ENCODE peak calls at places on chromosomes 2 and 18, in four cellular contexts. U is stimulated activated CD4-positive, alpha-beta T cell treated with anti-CD3 and anti-CD28 coated beads, TNF-alpha, amount 100 ng/mL, for 4 hours; P is HTR-8/SVneo; G is HFFc6. D is an unnamed sample.

GRCh38 chr18:10353791-10354190 is 100.6 kb upstream of the APCDD1 start:
- DNase-seq in P (peak; percentile 32), G (peak; percentile 84), U (no peak), D (peak; percentile 31)

GRCh38 chr2:24815171-24815570 is 21.9 kb downstream of the CENPO start:
- DNase-seq in U (no peak), G (no peak), P (no peak), D (no peak)

GRCh38 chr2:157777425-157777824 is 98.7 kb downstream of the ACVR1 start:
- DNase-seq in U (peak; percentile 11), P (peak; percentile 33), G (peak; percentile 57), D (no peak)

GRCh38 chr2:45275235-45275805 is 266.1 kb upstream of the SIX2 start:
- DNase-seq in G (peak; percentile 10), P (peak; percentile 65), U (no peak), D (no peak)

GRCh38 chr2:201813996-201814845 is 7.9 kb downstream of the CDK15 start:
- DNase-seq in P (no peak), U (no peak), G (no peak), D (no peak)

GRCh38 chr2:64880193-64880951 is 108.8 kb upstream of the SLC1A4 start:
- DNase-seq in P (no peak), U (no peak), G (no peak), D (no peak)

GRCh38 chr2:99877963-99878362 is 264.4 kb downstream of the AFF3 start:
- DNase-seq in G (no peak), P (no peak), U (no peak), D (no peak)

GRCh38 chr2:96549967-96550786 is 13.6 kb downstream of the ARID5A start:
- DNase-seq in G (no peak), U (no peak), P (no peak), D (no peak)

GRCh38 chr2:223711596-223712326 is 109.6 kb upstream of the SCG2 start:
- DNase-seq in P (no peak), U (no peak), G (no peak), D (no peak)

GRCh38 chr2:157430266-157430665 is 13.6 kb downstream of the CYTIP start:
- DNase-seq in P (no peak), G (no peak), U (no peak), D (no peak)

GRCh38 chr2:165876712-165877111 is 76.9 kb downstream of the TTC21B start:
- DNase-seq in G (no peak), U (no peak), P (no peak), D (no peak)

GRCh38 chr2:23606968-23607367 is 222.0 kb downstream of the KLHL29 start:
- DNase-seq in G (peak; percentile 68), U (no peak), P (no peak), D (peak; percentile 49)

GRCh38 chr2:203532957-203533695 is 2.0 kb downstream of the RAPH1 start:
- DNase-seq in G (no peak), U (no peak), P (peak; percentile 37), D (no peak)

GRCh38 chr2:163441603-163442002 is 294.2 kb downstream of the FIGN start:
- DNase-seq in U (no peak), P (no peak), G (no peak), D (no peak)

GRCh38 chr2:853203-853870 is 97.3 kb upstream of the SNTG2 start:
- DNase-seq in G (no peak), P (no peak), U (no peak), D (no peak)

GRCh38 chr18:23485386-23485785 is 17.9 kb upstream of the RMC1 start:
- DNase-seq in G (no peak), P (no peak), U (no peak), D (no peak)

GRCh38 chr2:26905341-26906198 is 57.6 kb downstream of the DPYSL5 start:
- DNase-seq in P (no peak), U (no peak), G (no peak), D (no peak)

GRCh38 chr2:216936954-216937357 is 77.1 kb upstream of the TNP1 start:
- DNase-seq in P (no peak), U (no peak), G (no peak), D (no peak)

GRCh38 chr2:231386446-231386845 is 9.1 kb upstream of the B3GNT7 start:
- DNase-seq in U (no peak), G (peak; percentile 84), P (peak; percentile 47), D (peak; percentile 74)

GRCh38 chr2:127619901-127620705 is 25.9 kb upstream of the GPR17 start:
- DNase-seq in G (no peak), P (no peak), U (no peak), D (no peak)

GRCh38 chr18:78797499-78797898 is 182.1 kb upstream of the SALL3 start:
- DNase-seq in P (no peak), G (no peak), U (no peak), D (no peak)

GRCh38 chr2:142220901-142221300 is 90.1 kb upstream of the LRP1B start:
- DNase-seq in P (no peak), U (no peak), G (no peak), D (no peak)

GRCh38 chr2:196314780-196315179 is 143.4 kb upstream of the STK17B start:
- DNase-seq in G (peak; percentile 25), U (no peak), P (no peak), D (no peak)

GRCh38 chr2:141707486-141707885 is 423.3 kb downstream of the LRP1B start:
- DNase-seq in G (no peak), U (no peak), P (no peak), D (no peak)

GRCh38 chr18:59719533-59720325 is 22.5 kb upstream of the CCBE1 start:
- DNase-seq in U (no peak), G (peak; percentile 87), P (no peak), D (peak; percentile 72)

GRCh38 chr18:35432565-35433001 is 55.4 kb upstream of the ZNF396 start:
- DNase-seq in U (no peak), G (no peak), P (no peak), D (no peak)

GRCh38 chr2:240954436-240955305 is 43.7 kb upstream of the SNED1 start:
- DNase-seq in P (no peak), U (no peak), G (no peak), D (no peak)

GRCh38 chr2:41116106-41116797 is 664.4 kb upstream of the SLC8A1 start:
- DNase-seq in P (no peak), U (no peak), G (no peak), D (no peak)

GRCh38 chr18:40355701-40356100 is 1599.3 kb upstream of the PIK3C3 start:
- DNase-seq in P (no peak), U (no peak), G (no peak), D (peak; percentile 58)

GRCh38 chr2:20616341-20616871 is 34.5 kb downstream of the HS1BP3 start:
- DNase-seq in U (no peak), P (no peak), G (no peak), D (no peak)

GRCh38 chr2:218873359-218874194 is 7.1 kb upstream of the WNT10A start:
- DNase-seq in P (no peak), U (no peak), G (no peak), D (no peak)

GRCh38 chr18:12102136-12102842 is 8.6 kb downstream of the ANKRD62 start:
- DNase-seq in G (no peak), U (no peak), P (no peak), D (no peak)

GRCh38 chr2:19865151-19865550 is 36.6 kb downstream of the TTC32 start:
- DNase-seq in P (no peak), G (no peak), U (no peak), D (no peak)

GRCh38 chr2:118169359-118170005 is 81.2 kb downstream of the INSIG2 start:
- DNase-seq in U (no peak), G (no peak), P (no peak), D (no peak)

GRCh38 chr2:198374375-198375072 is 570.1 kb downstream of the PLCL1 start:
- DNase-seq in G (peak; percentile 61), P (peak; percentile 10), U (no peak), D (peak; percentile 38)

GRCh38 chr2:64945973-64946736 is 43.0 kb upstream of the SLC1A4 start:
- DNase-seq in U (peak; percentile 45), G (no peak), P (no peak), D (no peak)

GRCh38 chr2:37100054-37100453 is 15.7 kb downstream of the GPATCH11 start:
- DNase-seq in U (no peak), G (no peak), P (no peak), D (no peak)

GRCh38 chr2:102449370-102449974 is 23.6 kb upstream of the SLC9A4 start:
- DNase-seq in G (peak; percentile 25), P (peak; percentile 12), U (peak; percentile 46), D (no peak)

GRCh38 chr2:207296265-207296948 is 130.7 kb upstream of the KLF7 start:
- DNase-seq in U (no peak), G (no peak), P (no peak), D (no peak)

D was measured in HS-5.